ENCODE peak calls at places on chromosomes 16 and 17, in ten cellular contexts. O, D, V, E, R, Q, W, L, B and N are unnamed samples.

GRCh38 chr16:4828567-4829320 is 18.3 kb downstream of the GLYR1 start:
- DNase-seq in O (no peak), D (no peak), V (no peak), E (no peak), R (no peak), Q (no peak), W (no peak), L (no peak), B (no peak), N (no peak)

GRCh38 chr17:82930924-82931695 is 91.3 kb upstream of the ZNF750 start:
- DNase-seq in O (peak), D (no peak), V (no peak), E (no peak), R (no peak), Q (no peak), W (no peak), L (no peak), B (no peak), N (no peak)

GRCh38 chr17:65472602-65473001 is 88.8 kb downstream of the AXIN2 start:
- DNase-seq in O (peak), D (no peak), V (no peak), E (no peak), R (no peak), Q (no peak), W (no peak), L (no peak), B (no peak), N (no peak)

GRCh38 chr17:31078290-31078689 is 16.5 kb upstream of the NF1 start:
- DNase-seq in O (no peak), D (no peak), V (no peak), E (no peak), R (no peak), Q (no peak), W (no peak), L (no peak), B (no peak), N (no peak)

GRCh38 chr16:990516-991291 is 9.1 kb downstream of the SOX8 start:
- DNase-seq in O (no peak), D (peak), V (no peak), E (no peak), R (no peak), Q (no peak), W (no peak), L (no peak), B (no peak), N (no peak)

GRCh38 chr16:57061084-57061905 is 31.1 kb upstream of the CPNE2 start:
- DNase-seq in O (peak), D (peak), V (no peak), E (no peak), R (no peak), Q (peak), W (peak), L (no peak), B (peak), N (no peak)

GRCh38 chr17:75153854-75154194 is 488 bp downstream of the JPT1 start:
- DNase-seq in O (no peak), D (peak), V (peak), E (peak), R (no peak), Q (no peak), W (no peak), L (peak), B (no peak), N (no peak)

GRCh38 chr17:15892244-15892643 is 52.7 kb upstream of the ADORA2B start:
- DNase-seq in O (no peak), D (no peak), V (no peak), E (no peak), R (no peak), Q (no peak), W (no peak), L (no peak), B (no peak), N (no peak)

GRCh38 chr16:29972500-29972899 is 1.2 kb upstream of the TAOK2 start:
- DNase-seq in O (no peak), D (no peak), V (no peak), E (no peak), R (no peak), Q (no peak), W (no peak), L (no peak), B (no peak), N (no peak)

GRCh38 chr17:10210151-10210574 is 11.8 kb upstream of the GAS7 start:
- DNase-seq in O (no peak), D (no peak), V (no peak), E (no peak), R (no peak), Q (no peak), W (no peak), L (no peak), B (no peak), N (peak)

GRCh38 chr17:4573682-4574081 is 10.6 kb upstream of the SMTNL2 start:
- DNase-seq in O (no peak), D (no peak), V (no peak), E (no peak), R (peak), Q (no peak), W (no peak), L (no peak), B (no peak), N (no peak)